ENCODE peak calls at places on chromosomes 7 and 10, in nine cellular contexts. M is NB4; W is NT2/D1; E is NCI-H1436; U is activated T-cell treated with anti-CD3 and anti-CD28 coated beads for 24 hours; X is AG10803; D is CD4-positive, alpha-beta T cell; G is activated effector memory CD4-positive, alpha-beta T cell treated with anti-CD3 and anti-CD28 coated beads, Interleukin-2, amount 50 U/mL, for 16 hours; R is stimulated activated CD8-positive, alpha-beta memory T cell treated with anti-CD3 and anti-CD28 coated beads, Interleukin-15, amount 100 ng/mL, for 4 hours. C is an unnamed sample.

GRCh38 chr10:94459385-94459784 is 57.0 kb downstream of the TBC1D12 start:
- DNase-seq in M (no peak), W (no peak), E (no peak), U (no peak), X (no peak), D (no peak), G (no peak), R (no peak), C (no peak)

GRCh38 chr7:87876759-87877234 is 504 bp downstream of the DBF4 start:
- DNase-seq in M (peak), W (peak), E (peak), U (peak), X (peak), D (peak), G (peak), R (peak), C (peak)

GRCh38 chr7:55594414-55594813 is 22.1 kb upstream of the VOPP1 start:
- DNase-seq in M (no peak), W (no peak), E (no peak), U (no peak), X (no peak), D (no peak), G (no peak), R (no peak), C (no peak)

GRCh38 chr10:124827474-124827873 is 25.9 kb downstream of the ABRAXAS2 start:
- DNase-seq in M (peak), W (no peak), E (peak), U (no peak), X (peak), D (no peak), G (no peak), R (no peak), C (peak)

GRCh38 chr10:60521974-60522405 is 132.3 kb upstream of the ANK3 start:
- DNase-seq in M (no peak), W (no peak), E (peak), U (no peak), X (peak), D (no peak), G (no peak), R (no peak), C (no peak)

GRCh38 chr10:113047605-113047962 is 97.5 kb downstream of the TCF7L2 start:
- DNase-seq in M (no peak), W (no peak), E (no peak), U (no peak), X (no peak), D (no peak), G (no peak), R (no peak), C (no peak)

GRCh38 chr7:128135275-128136214 is 104.3 kb upstream of the LRRC4 start:
- DNase-seq in M (peak), W (peak), E (peak), U (peak), X (peak), D (peak), G (peak), R (peak), C (peak)

GRCh38 chr7:150342119-150342405 is 633 bp upstream of the RARRES2 start:
- DNase-seq in M (no peak), W (no peak), E (no peak), U (no peak), X (no peak), D (no peak), G (no peak), R (no peak), C (no peak)

GRCh38 chr7:73577627-73578341 is 595 bp downstream of the TBL2 start:
- DNase-seq in M (peak), W (no peak), E (no peak), U (no peak), X (peak), D (no peak), G (no peak), R (no peak), C (no peak)

GRCh38 chr7:97580205-97580604 is 151.7 kb upstream of the TAC1 start:
- DNase-seq in M (no peak), W (no peak), E (no peak), U (no peak), X (no peak), D (no peak), G (no peak), R (no peak), C (no peak)

GRCh38 chr7:67019562-67020390 is 23.1 kb downstream of the TYW1 start:
- DNase-seq in M (peak), W (no peak), E (no peak), U (no peak), X (peak), D (no peak), G (peak), R (no peak), C (no peak)

GRCh38 chr7:77244222-77244934 is 44.8 kb upstream of the FGL2 start:
- DNase-seq in M (peak), W (no peak), E (no peak), U (no peak), X (no peak), D (no peak), G (no peak), R (no peak), C (no peak)

GRCh38 chr10:93947055-93947454 is 46.7 kb upstream of the PLCE1 start:
- DNase-seq in M (no peak), W (no peak), E (no peak), U (no peak), X (peak), D (no peak), G (no peak), R (no peak), C (peak)

GRCh38 chr7:158579662-158580646 is 7.7 kb downstream of the PTPRN2 start:
- DNase-seq in M (no peak), W (no peak), E (no peak), U (no peak), X (no peak), D (no peak), G (no peak), R (no peak), C (no peak)

GRCh38 chr7:108989319-108989718 is 419.6 kb downstream of the DNAJB9 start:
- DNase-seq in M (no peak), W (no peak), E (no peak), U (no peak), X (no peak), D (no peak), G (no peak), R (no peak), C (no peak)

GRCh38 chr10:75924309-75924920 is 493.0 kb downstream of the LRMDA start:
- DNase-seq in M (no peak), W (no peak), E (no peak), U (no peak), X (no peak), D (no peak), G (no peak), R (no peak), C (no peak)

GRCh38 chr10:132434405-132435005 is 37.5 kb downstream of the PWWP2B start:
- DNase-seq in M (peak), W (no peak), E (no peak), U (peak), X (no peak), D (peak), G (peak), R (no peak), C (no peak)

GRCh38 chr7:75690121-75690523 is 48.6 kb downstream of the HIP1 start:
- DNase-seq in M (no peak), W (no peak), E (no peak), U (no peak), X (no peak), D (no peak), G (no peak), R (no peak), C (no peak)

GRCh38 chr10:118504044-118504944 is 91.2 kb downstream of the PRLHR start:
- DNase-seq in M (peak), W (peak), E (peak), U (no peak), X (peak), D (no peak), G (no peak), R (no peak), C (no peak)

GRCh38 chr10:43078986-43079273 is 2.1 kb downstream of the RET start:
- DNase-seq in M (peak), W (no peak), E (no peak), U (peak), X (peak), D (peak), G (no peak), R (no peak), C (peak)

GRCh38 chr10:26485150-26485941 is 47.2 kb downstream of the APBB1IP start:
- DNase-seq in M (no peak), W (no peak), E (no peak), U (no peak), X (peak), D (no peak), G (no peak), R (no peak), C (no peak)

GRCh38 chr7:155463114-155463811 is 5.3 kb downstream of the EN2 start:
- DNase-seq in M (no peak), W (no peak), E (no peak), U (no peak), X (no peak), D (no peak), G (no peak), R (no peak), C (no peak)

GRCh38 chr7:20219446-20220292 is 2.5 kb upstream of the MACC1 start:
- DNase-seq in M (peak), W (no peak), E (peak), U (no peak), X (peak), D (no peak), G (no peak), R (no peak), C (peak)

GRCh38 chr10:4662576-4663161 is 163.3 kb upstream of the AKR1E2 start:
- DNase-seq in M (peak), W (no peak), E (no peak), U (no peak), X (peak), D (no peak), G (no peak), R (no peak), C (no peak)

GRCh38 chr7:2924866-2925840 is 81.0 kb upstream of the GNA12 start:
- DNase-seq in M (no peak), W (no peak), E (no peak), U (no peak), X (no peak), D (no peak), G (peak), R (no peak), C (peak)

GRCh38 chr10:71290806-71291205 is 28.3 kb upstream of the SLC29A3 start:
- DNase-seq in M (peak), W (no peak), E (no peak), U (no peak), X (peak), D (no peak), G (no peak), R (no peak), C (no peak)

GRCh38 chr10:3782456-3783312 is 2.3 kb downstream of the KLF6 start:
- DNase-seq in M (peak), W (no peak), E (no peak), U (no peak), X (peak), D (peak), G (peak), R (no peak), C (peak)

GRCh38 chr10:5817322-5818047 is 4.3 kb upstream of the GDI2 start:
- DNase-seq in M (no peak), W (no peak), E (no peak), U (no peak), X (no peak), D (no peak), G (no peak), R (no peak), C (no peak)

GRCh38 chr7:95473276-95473985 is 12.3 kb upstream of the ASB4 start:
- DNase-seq in M (no peak), W (no peak), E (peak), U (no peak), X (no peak), D (no peak), G (no peak), R (no peak), C (no peak)

GRCh38 chr7:152674860-152675760 is 831 bp downstream of the XRCC2 start:
- DNase-seq in M (peak), W (no peak), E (peak), U (peak), X (peak), D (no peak), G (peak), R (no peak), C (no peak)

GRCh38 chr10:89466599-89467035 is 52.2 kb downstream of the IFIT5 start:
- DNase-seq in M (peak), W (no peak), E (no peak), U (no peak), X (peak), D (no peak), G (no peak), R (no peak), C (peak)

GRCh38 chr7:87199241-87199640 is 20.3 kb downstream of the TMEM243 start:
- DNase-seq in M (no peak), W (no peak), E (no peak), U (no peak), X (no peak), D (no peak), G (no peak), R (no peak), C (no peak)